ENCODE peak calls at places on chromosomes 12 and 14, in eight cellular contexts. One of them, this sample, is unnamed.

GRCh38 chr12:76002598-76003262 is 28.8 kb downstream of the PHLDA1 start:
- DNase-seq in lower lobe of right lung: no peak
- DNase-seq in NCI-H2081: no peak
- DNase-seq in NCI-H1092 treated with DMSO at 0.1 percent for 48 hours: no peak
- DNase-seq in psoas muscle: no peak
- DNase-seq in T-helper 1 cell: no peak
- DNase-seq in HT-29: no peak
- DNase-seq in dorsolateral prefrontal cortex: no peak
- DNase-seq in this sample: no peak

GRCh38 chr14:104784846-104785707 is 10.5 kb downstream of the AKT1 start:
- DNase-seq in lower lobe of right lung: peak
- DNase-seq in NCI-H2081: peak
- DNase-seq in NCI-H1092 treated with DMSO at 0.1 percent for 48 hours: peak
- DNase-seq in psoas muscle: no peak
- DNase-seq in T-helper 1 cell: no peak
- DNase-seq in HT-29: no peak
- DNase-seq in dorsolateral prefrontal cortex: peak
- DNase-seq in this sample: peak

GRCh38 chr12:54569072-54569471 is 19.4 kb downstream of the PPP1R1A start:
- DNase-seq in lower lobe of right lung: no peak
- DNase-seq in NCI-H2081: no peak
- DNase-seq in NCI-H1092 treated with DMSO at 0.1 percent for 48 hours: no peak
- DNase-seq in psoas muscle: no peak
- DNase-seq in T-helper 1 cell: no peak
- DNase-seq in HT-29: no peak
- DNase-seq in dorsolateral prefrontal cortex: no peak
- DNase-seq in this sample: no peak

GRCh38 chr12:52026267-52026666 is 19.5 kb downstream of the TAMALIN start:
- DNase-seq in lower lobe of right lung: no peak
- DNase-seq in NCI-H2081: peak
- DNase-seq in NCI-H1092 treated with DMSO at 0.1 percent for 48 hours: no peak
- DNase-seq in psoas muscle: no peak
- DNase-seq in T-helper 1 cell: no peak
- DNase-seq in HT-29: no peak
- DNase-seq in dorsolateral prefrontal cortex: no peak
- DNase-seq in this sample: peak

GRCh38 chr14:30194769-30195168 is 267.1 kb upstream of the PRKD1 start:
- DNase-seq in lower lobe of right lung: no peak
- DNase-seq in NCI-H2081: no peak
- DNase-seq in NCI-H1092 treated with DMSO at 0.1 percent for 48 hours: no peak
- DNase-seq in psoas muscle: no peak
- DNase-seq in T-helper 1 cell: no peak
- DNase-seq in HT-29: no peak
- DNase-seq in dorsolateral prefrontal cortex: no peak
- DNase-seq in this sample: no peak

GRCh38 chr12:29754235-29755189 is 29.2 kb downstream of the TMTC1 start:
- DNase-seq in lower lobe of right lung: no peak
- DNase-seq in NCI-H2081: no peak
- DNase-seq in NCI-H1092 treated with DMSO at 0.1 percent for 48 hours: no peak
- DNase-seq in psoas muscle: no peak
- DNase-seq in T-helper 1 cell: no peak
- DNase-seq in HT-29: no peak
- DNase-seq in dorsolateral prefrontal cortex: no peak
- DNase-seq in this sample: no peak

GRCh38 chr14:47040490-47040889 is 388.9 kb upstream of the RPL10L start:
- DNase-seq in lower lobe of right lung: no peak
- DNase-seq in NCI-H2081: peak
- DNase-seq in NCI-H1092 treated with DMSO at 0.1 percent for 48 hours: peak
- DNase-seq in psoas muscle: no peak
- DNase-seq in T-helper 1 cell: no peak
- DNase-seq in HT-29: peak
- DNase-seq in dorsolateral prefrontal cortex: no peak
- DNase-seq in this sample: peak

GRCh38 chr12:115320967-115321366 is 637.0 kb upstream of the TBX3 start:
- DNase-seq in lower lobe of right lung: no peak
- DNase-seq in NCI-H2081: no peak
- DNase-seq in NCI-H1092 treated with DMSO at 0.1 percent for 48 hours: no peak
- DNase-seq in psoas muscle: peak
- DNase-seq in T-helper 1 cell: no peak
- DNase-seq in HT-29: no peak
- DNase-seq in dorsolateral prefrontal cortex: no peak
- DNase-seq in this sample: no peak

GRCh38 chr12:96208801-96209534 is 14.8 kb downstream of the ELK3 start:
- DNase-seq in lower lobe of right lung: no peak
- DNase-seq in NCI-H2081: no peak
- DNase-seq in NCI-H1092 treated with DMSO at 0.1 percent for 48 hours: no peak
- DNase-seq in psoas muscle: peak
- DNase-seq in T-helper 1 cell: no peak
- DNase-seq in HT-29: peak
- DNase-seq in dorsolateral prefrontal cortex: no peak
- DNase-seq in this sample: peak

GRCh38 chr12:6957151-6957701 is 6.1 kb downstream of the PTPN6 start:
- DNase-seq in lower lobe of right lung: peak
- DNase-seq in NCI-H2081: no peak
- DNase-seq in NCI-H1092 treated with DMSO at 0.1 percent for 48 hours: no peak
- DNase-seq in psoas muscle: no peak
- DNase-seq in T-helper 1 cell: no peak
- DNase-seq in HT-29: no peak
- DNase-seq in dorsolateral prefrontal cortex: no peak
- DNase-seq in this sample: no peak

GRCh38 chr12:15956010-15956409 is 44.9 kb downstream of the DERA start:
- DNase-seq in lower lobe of right lung: no peak
- DNase-seq in NCI-H2081: no peak
- DNase-seq in NCI-H1092 treated with DMSO at 0.1 percent for 48 hours: no peak
- DNase-seq in psoas muscle: no peak
- DNase-seq in T-helper 1 cell: no peak
- DNase-seq in HT-29: no peak
- DNase-seq in dorsolateral prefrontal cortex: no peak
- DNase-seq in this sample: no peak

GRCh38 chr14:63468273-63468672 is 74.9 kb downstream of the PPP2R5E start:
- DNase-seq in lower lobe of right lung: no peak
- DNase-seq in NCI-H2081: no peak
- DNase-seq in NCI-H1092 treated with DMSO at 0.1 percent for 48 hours: no peak
- DNase-seq in psoas muscle: no peak
- DNase-seq in T-helper 1 cell: no peak
- DNase-seq in HT-29: no peak
- DNase-seq in dorsolateral prefrontal cortex: no peak
- DNase-seq in this sample: peak

GRCh38 chr12:120539303-120539702 is 5.1 kb downstream of the RNF10 start:
- DNase-seq in lower lobe of right lung: no peak
- DNase-seq in NCI-H2081: no peak
- DNase-seq in NCI-H1092 treated with DMSO at 0.1 percent for 48 hours: no peak
- DNase-seq in psoas muscle: no peak
- DNase-seq in T-helper 1 cell: no peak
- DNase-seq in HT-29: peak
- DNase-seq in dorsolateral prefrontal cortex: no peak
- DNase-seq in this sample: peak

GRCh38 chr12:57477710-57478681 is 1.7 kb downstream of the ARHGAP9 start:
- DNase-seq in lower lobe of right lung: no peak
- DNase-seq in NCI-H2081: no peak
- DNase-seq in NCI-H1092 treated with DMSO at 0.1 percent for 48 hours: no peak
- DNase-seq in psoas muscle: no peak
- DNase-seq in T-helper 1 cell: peak
- DNase-seq in HT-29: no peak
- DNase-seq in dorsolateral prefrontal cortex: peak
- DNase-seq in this sample: no peak

GRCh38 chr14:54538055-54538454 is 28.3 kb downstream of the CGRRF1 start:
- DNase-seq in lower lobe of right lung: no peak
- DNase-seq in NCI-H2081: no peak
- DNase-seq in NCI-H1092 treated with DMSO at 0.1 percent for 48 hours: no peak
- DNase-seq in psoas muscle: no peak
- DNase-seq in T-helper 1 cell: no peak
- DNase-seq in HT-29: no peak
- DNase-seq in dorsolateral prefrontal cortex: no peak
- DNase-seq in this sample: no peak

GRCh38 chr12:56087220-56087619 is 7.3 kb downstream of the ERBB3 start:
- DNase-seq in lower lobe of right lung: peak
- DNase-seq in NCI-H2081: no peak
- DNase-seq in NCI-H1092 treated with DMSO at 0.1 percent for 48 hours: no peak
- DNase-seq in psoas muscle: peak
- DNase-seq in T-helper 1 cell: no peak
- DNase-seq in HT-29: peak
- DNase-seq in dorsolateral prefrontal cortex: no peak
- DNase-seq in this sample: peak

GRCh38 chr14:79265366-79265765 is 945.9 kb downstream of the DIO2 start:
- DNase-seq in lower lobe of right lung: no peak
- DNase-seq in NCI-H2081: no peak
- DNase-seq in NCI-H1092 treated with DMSO at 0.1 percent for 48 hours: no peak
- DNase-seq in psoas muscle: no peak
- DNase-seq in T-helper 1 cell: no peak
- DNase-seq in HT-29: no peak
- DNase-seq in dorsolateral prefrontal cortex: no peak
- DNase-seq in this sample: no peak

GRCh38 chr12:105067511-105068031 is 16.7 kb downstream of the ALDH1L2 start:
- DNase-seq in lower lobe of right lung: no peak
- DNase-seq in NCI-H2081: peak
- DNase-seq in NCI-H1092 treated with DMSO at 0.1 percent for 48 hours: peak
- DNase-seq in psoas muscle: no peak
- DNase-seq in T-helper 1 cell: no peak
- DNase-seq in HT-29: no peak
- DNase-seq in dorsolateral prefrontal cortex: no peak
- DNase-seq in this sample: peak

GRCh38 chr12:12645485-12645884 is 33.8 kb downstream of the CREBL2 start:
- DNase-seq in lower lobe of right lung: no peak
- DNase-seq in NCI-H2081: peak
- DNase-seq in NCI-H1092 treated with DMSO at 0.1 percent for 48 hours: no peak
- DNase-seq in psoas muscle: no peak
- DNase-seq in T-helper 1 cell: no peak
- DNase-seq in HT-29: peak
- DNase-seq in dorsolateral prefrontal cortex: no peak
- DNase-seq in this sample: peak

GRCh38 chr14:78170203-78170602 is at the start of gene NRXN3:
- DNase-seq in lower lobe of right lung: no peak
- DNase-seq in NCI-H2081: peak
- DNase-seq in NCI-H1092 treated with DMSO at 0.1 percent for 48 hours: peak
- DNase-seq in psoas muscle: no peak
- DNase-seq in T-helper 1 cell: no peak
- DNase-seq in HT-29: no peak
- DNase-seq in dorsolateral prefrontal cortex: peak
- DNase-seq in this sample: peak

GRCh38 chr12:4273651-4274395 is at the start of gene CCND2:
- DNase-seq in lower lobe of right lung: peak
- DNase-seq in NCI-H2081: no peak
- DNase-seq in NCI-H1092 treated with DMSO at 0.1 percent for 48 hours: peak
- DNase-seq in psoas muscle: peak
- DNase-seq in T-helper 1 cell: peak
- DNase-seq in HT-29: no peak
- DNase-seq in dorsolateral prefrontal cortex: peak
- DNase-seq in this sample: peak

GRCh38 chr12:22257100-22257499 is 77.4 kb downstream of the ST8SIA1 start:
- DNase-seq in lower lobe of right lung: no peak
- DNase-seq in NCI-H2081: no peak
- DNase-seq in NCI-H1092 treated with DMSO at 0.1 percent for 48 hours: no peak
- DNase-seq in psoas muscle: no peak
- DNase-seq in T-helper 1 cell: no peak
- DNase-seq in HT-29: no peak
- DNase-seq in dorsolateral prefrontal cortex: no peak
- DNase-seq in this sample: no peak